ENCODE peak calls at places on chromosome 21, in seven cellular contexts. R is HT-29, Z is HFF-Myc, K is fibroblast of the aortic adventitia, M is GM12891, D is glutamatergic neuron, S is nephron progenitor cell. H is an unnamed sample.

GRCh38 chr21:35168702-35169101 is 119.6 kb upstream of the RUNX1 start:
- DNase-seq in R (no peak), Z (no peak), K (no peak), M (no peak), D (no peak), S (no peak), H (no peak)

GRCh38 chr21:25175938-25176337 is 431.3 kb downstream of the MRPL39 start:
- DNase-seq in R (no peak), Z (no peak), K (no peak), M (no peak), D (no peak), S (no peak), H (no peak)

GRCh38 chr21:45306453-45306831 is 18.7 kb upstream of the POFUT2 start:
- DNase-seq in R (no peak), Z (no peak), K (no peak), M (no peak), D (no peak), S (peak; percentile 5), H (no peak)

GRCh38 chr21:41283211-41283818 is 33.3 kb upstream of the FAM3B start:
- DNase-seq in R (peak; percentile 76), Z (peak; percentile 75), K (peak; percentile 94), M (peak; percentile 40), D (no peak), S (peak; percentile 39), H (peak; percentile 74)

GRCh38 chr21:46028547-46029200 is 47.1 kb downstream of the COL6A1 start:
- DNase-seq in R (no peak), Z (no peak), K (peak; percentile 86), M (no peak), D (no peak), S (no peak), H (no peak)

GRCh38 chr21:21268061-21268471 is 269.9 kb downstream of the NCAM2 start:
- DNase-seq in R (no peak), Z (no peak), K (no peak), M (no peak), D (no peak), S (no peak), H (no peak)

GRCh38 chr21:14773777-14774345 is 227.7 kb upstream of the SAMSN1 start:
- DNase-seq in R (peak; percentile 19), Z (no peak), K (peak; percentile 36), M (no peak), D (peak; percentile 70), S (peak; percentile 42), H (peak; percentile 30)

GRCh38 chr21:41361786-41362604 is at the start of gene MX2:
- DNase-seq in R (peak; percentile 39), Z (peak; percentile 61), K (peak; percentile 79), M (peak; percentile 42), D (no peak), S (no peak), H (peak; percentile 35)

GRCh38 chr21:32021319-32022027 is 148.7 kb downstream of the HUNK start:
- DNase-seq in R (no peak), Z (no peak), K (no peak), M (no peak), D (no peak), S (no peak), H (no peak)

GRCh38 chr21:33578959-33579542 is 9.4 kb downstream of the DONSON start:
- DNase-seq in R (no peak), Z (peak; percentile 11), K (no peak), M (no peak), D (no peak), S (no peak), H (no peak)

GRCh38 chr21:44509539-44509938 is 30.5 kb downstream of the KRTAP10-1 start:
- DNase-seq in R (peak; percentile 64), Z (no peak), K (no peak), M (no peak), D (no peak), S (no peak), H (no peak)

GRCh38 chr21:15495965-15496364 is 233.8 kb upstream of the USP25 start:
- DNase-seq in R (no peak), Z (peak; percentile 25), K (peak; percentile 59), M (no peak), D (no peak), S (no peak), H (peak; percentile 7)

GRCh38 chr21:16205527-16205926 is 475.7 kb downstream of the USP25 start:
- DNase-seq in R (no peak), Z (no peak), K (no peak), M (no peak), D (no peak), S (no peak), H (no peak)

GRCh38 chr21:21715286-21715969 is 717.2 kb downstream of the NCAM2 start:
- DNase-seq in R (no peak), Z (peak; percentile 46), K (peak; percentile 83), M (no peak), D (no peak), S (no peak), H (no peak)

GRCh38 chr21:40797881-40798280 is 49.1 kb downstream of the DSCAM start:
- DNase-seq in R (no peak), Z (no peak), K (no peak), M (no peak), D (no peak), S (no peak), H (no peak)

GRCh38 chr21:15964181-15964855 is 234.5 kb downstream of the USP25 start:
- DNase-seq in R (no peak), Z (no peak), K (peak; percentile 10), M (no peak), D (no peak), S (no peak), H (no peak)

GRCh38 chr21:45539796-45540600 is 2.2 kb downstream of the SLC19A1 start:
- DNase-seq in R (no peak), Z (no peak), K (no peak), M (no peak), D (peak; percentile 18), S (no peak), H (no peak)

GRCh38 chr21:37868896-37869295 is 47.4 kb downstream of the KCNJ6 start:
- DNase-seq in R (no peak), Z (no peak), K (no peak), M (no peak), D (no peak), S (no peak), H (no peak)